ENCODE peak calls at places on chromosomes 7 and 10, in nine cellular contexts. U is A549, X is GM23338, B is HCT116, S is SK-N-SH, T is Panc1, I is K562, C is GM12878, L is HepG2. P is an unnamed sample.

GRCh38 chr10:124453965-124454610 is 4.3 kb upstream of the NKX1-2 start:
- DNase-seq in B (no peak), L (no peak), T (no peak), U (no peak), I (peak), X (peak), C (no peak), S (no peak), P (no peak)

GRCh38 chr7:145893925-145894535 is 222.6 kb upstream of the CNTNAP2 start:
- DNase-seq in B (no peak), U (no peak), S (no peak), L (no peak), T (no peak), X (no peak), C (no peak), I (peak), P (no peak)

GRCh38 chr7:25216837-25217236 is 11.4 kb downstream of the NPVF start:
- DNase-seq in X (peak), B (peak), I (peak), S (peak), U (peak), C (peak), L (peak), T (peak), P (no peak)

GRCh38 chr7:55532150-55532917 is 40.0 kb downstream of the VOPP1 start:
- DNase-seq in U (no peak), X (no peak), I (no peak), L (no peak), B (no peak), C (peak), T (no peak), S (no peak), P (no peak)

GRCh38 chr7:83366629-83367028 is 203.9 kb upstream of the PCLO start:
- DNase-seq in X (peak), S (no peak), C (no peak), L (no peak), U (peak), I (no peak), T (no peak), B (no peak), P (no peak)

GRCh38 chr10:110634527-110635209 is 9.5 kb upstream of the RBM20 start:
- DNase-seq in B (no peak), X (no peak), T (no peak), C (no peak), S (peak), I (no peak), L (no peak), U (no peak), P (no peak)

GRCh38 chr7:117588352-117588794 is 108.5 kb downstream of the CFTR start:
- DNase-seq in U (peak), T (no peak), B (no peak), C (peak), I (no peak), X (no peak), S (no peak), L (peak), P (no peak)

GRCh38 chr10:368579-369255 is 233.5 kb downstream of the ZMYND11 start:
- DNase-seq in C (no peak), S (peak), I (no peak), L (no peak), U (no peak), X (no peak), B (no peak), T (no peak), P (no peak)

GRCh38 chr10:102334106-102334505 is 61.4 kb upstream of the NFKB2 start:
- DNase-seq in C (no peak), U (no peak), L (no peak), T (no peak), S (peak), B (no peak), I (no peak), X (no peak), P (no peak)

GRCh38 chr7:157494506-157495176 is 157.8 kb downstream of the DNAJB6 start:
- DNase-seq in L (no peak), C (no peak), T (no peak), I (no peak), X (no peak), S (no peak), U (no peak), B (no peak), P (no peak)

GRCh38 chr10:62811159-62811875 is 4.8 kb downstream of the EGR2 start:
- DNase-seq in B (no peak), L (no peak), S (no peak), C (peak), X (no peak), I (no peak), U (no peak), T (no peak), P (no peak)

GRCh38 chr10:71270301-71270777 is 48.7 kb upstream of the SLC29A3 start:
- DNase-seq in X (peak), B (peak), L (peak), C (no peak), S (peak), U (peak), I (peak), T (peak), P (no peak)

GRCh38 chr7:6165521-6166325 is 106.7 kb downstream of the CYTH3 start:
- DNase-seq in L (no peak), U (no peak), I (no peak), C (no peak), S (peak), T (no peak), X (no peak), B (no peak), P (no peak)

GRCh38 chr10:105837951-105838350 is 1196.9 kb downstream of the SORCS3 start:
- DNase-seq in U (no peak), B (no peak), S (peak), X (peak), T (no peak), C (peak), L (peak), I (no peak), P (no peak)

GRCh38 chr7:101940830-101941229 is 123.4 kb downstream of the CUX1 start:
- DNase-seq in X (peak), S (no peak), U (peak), C (no peak), I (no peak), T (no peak), L (no peak), B (no peak), P (no peak)

GRCh38 chr10:9198611-9199010 is 1144.1 kb downstream of the GATA3 start:
- DNase-seq in B (no peak), C (no peak), X (no peak), U (no peak), I (no peak), L (no peak), S (no peak), T (no peak), P (no peak)

GRCh38 chr10:33901166-33901565 is 566.7 kb upstream of the NRP1 start:
- DNase-seq in U (no peak), I (no peak), C (no peak), X (no peak), S (no peak), T (no peak), L (no peak), B (no peak), P (no peak)

GRCh38 chr7:80439894-80440811 is 71.7 kb downstream of the GNAT3 start:
- DNase-seq in C (no peak), B (no peak), X (no peak), T (no peak), I (no peak), L (no peak), S (peak), U (no peak), P (no peak)

GRCh38 chr10:59709472-59710125 is at the start of gene SLC16A9:
- DNase-seq in L (peak), T (no peak), U (peak), B (peak), I (peak), X (peak), C (peak), S (peak), P (peak)

DNA sequence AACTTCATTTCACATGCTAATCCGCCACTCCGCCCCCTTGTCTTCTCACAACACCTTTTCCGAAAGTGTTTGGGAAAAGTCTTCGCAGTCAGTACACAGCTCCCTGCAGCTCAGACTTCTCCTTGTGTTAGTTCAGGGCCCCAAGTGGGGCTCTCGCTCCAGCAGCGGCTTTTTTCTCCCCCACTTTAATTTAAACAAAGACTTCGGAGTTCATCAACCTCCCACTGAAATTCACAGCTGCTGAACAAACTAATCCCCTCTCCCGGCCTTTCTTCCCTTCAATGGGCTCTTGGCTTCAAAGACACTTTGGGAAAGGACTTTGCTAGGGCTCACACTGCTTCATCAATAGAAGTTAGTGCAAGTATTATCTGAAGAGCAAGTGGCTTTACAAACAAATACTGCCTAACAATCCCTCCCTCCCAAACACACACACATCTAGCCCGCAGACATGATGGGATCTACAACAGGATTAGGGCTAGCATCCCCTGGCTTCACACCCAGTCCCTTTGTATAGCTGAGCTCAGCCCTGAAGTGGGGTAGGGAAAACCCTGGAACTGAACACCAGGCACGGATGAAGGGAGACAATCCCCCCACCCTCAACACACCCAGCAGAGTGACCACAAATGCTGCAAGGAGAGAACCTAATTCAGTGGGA is 23.2 kb downstream of the WNT8B start:
- DNase-seq in B (no peak), S (no peak), X (peak), L (no peak), T (no peak), U (no peak), I (no peak), C (no peak), P (no peak)
- TF ChIP-seq REST in B (no peak), S (no peak), X (no peak), L (no peak), T (no peak), U (no peak), I (no peak), C (no peak), P (no peak)

GRCh38 chr7:150945853-150946825 is 32.0 kb downstream of the KCNH2 start:
- DNase-seq in X (no peak), B (no peak), I (no peak), U (no peak), T (no peak), S (peak), C (no peak), L (no peak), P (no peak)

GRCh38 chr7:150945171-150945852 is 32.8 kb downstream of the KCNH2 start:
- DNase-seq in U (no peak), I (no peak), T (no peak), B (no peak), S (peak), C (no peak), X (no peak), L (no peak), P (no peak)

GRCh38 chr7:150942591-150943452 is 35.3 kb downstream of the KCNH2 start:
- DNase-seq in X (no peak), S (no peak), U (no peak), B (no peak), I (no peak), T (no peak), L (no peak), C (no peak), P (no peak)

GRCh38 chr7:150943453-150943814 is 34.7 kb downstream of the KCNH2 start:
- DNase-seq in I (no peak), X (no peak), T (no peak), L (no peak), B (no peak), U (no peak), S (no peak), C (no peak), P (no peak)

GRCh38 chr7:150944066-150945042 is 33.8 kb downstream of the KCNH2 start:
- DNase-seq in L (no peak), C (no peak), B (no peak), I (no peak), X (no peak), S (no peak), U (no peak), T (no peak), P (no peak)
- TF ChIP-seq REST in L (no peak), C (no peak), B (no peak), I (no peak), X (no peak), S (no peak), U (no peak), T (no peak), P (no peak)

DNA sequence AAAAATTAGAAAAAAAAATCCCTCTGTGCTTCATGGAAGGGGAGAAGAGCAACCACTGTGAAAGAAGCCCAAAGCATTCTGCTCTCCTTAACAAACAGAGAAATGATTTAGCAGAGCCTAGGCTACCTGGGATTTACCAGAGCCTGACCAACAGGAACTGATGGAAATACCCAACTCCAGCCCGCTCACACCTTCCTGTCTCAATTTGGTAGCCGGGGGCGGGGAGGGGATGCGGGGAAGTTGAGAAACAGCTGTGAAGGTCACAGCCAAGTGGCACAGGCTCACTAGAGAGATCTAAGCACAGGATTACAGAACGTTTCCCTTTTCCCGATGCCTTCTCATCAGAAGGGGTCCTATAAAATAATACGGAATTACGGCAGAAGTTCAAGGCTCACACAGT is 17.6 kb downstream of the RSU1 start:
- DNase-seq in U (no peak), S (no peak), L (no peak), B (no peak), C (peak), T (no peak), X (peak), I (no peak), P (no peak)
- TF ChIP-seq REST in U (no peak), S (no peak), L (no peak), B (no peak), C (no peak), T (no peak), X (no peak), I (no peak), P (no peak)

GRCh38 chr7:29105191-29105590 is 41.1 kb downstream of the CPVL start:
- DNase-seq in S (no peak), B (peak), C (no peak), I (no peak), L (no peak), U (no peak), X (no peak), T (no peak), P (no peak)
- TF ChIP-seq REST in S (no peak), B (no peak), C (no peak), I (no peak), L (no peak), U (no peak), X (no peak), T (no peak), P (no peak)